ENCODE peak calls at places on chromosomes 3 and 15, in five cellular contexts. One of them, this sample, is unnamed.
A peak's percentile ranks its signal among the peaks of the same experiment; 100 is the strongest.

GRCh38 chr3:72187131-72187530 is 402.2 kb upstream of the PROK2 start:
- DNase-seq in EH: no peak
- DNase-seq in esophagus squamous epithelium: no peak
- DNase-seq in left colon: no peak
- DNase-seq in cardiac septum: no peak
- DNase-seq in this sample: no peak

GRCh38 chr3:102471001-102471400 is 36.2 kb downstream of the ZPLD1 start:
- DNase-seq in esophagus squamous epithelium: no peak
- DNase-seq in EH: no peak
- DNase-seq in left colon: no peak
- DNase-seq in cardiac septum: no peak
- DNase-seq in this sample: no peak

GRCh38 chr3:42961633-42962032 is 17.5 kb upstream of the GASK1A start:
- DNase-seq in left colon: peak; percentile 34
- DNase-seq in esophagus squamous epithelium: no peak
- DNase-seq in cardiac septum: no peak
- DNase-seq in EH: peak; percentile 62
- DNase-seq in this sample: peak; percentile 71

GRCh38 chr15:75955720-75956119 is 52.0 kb downstream of the FBXO22 start:
- DNase-seq in left colon: no peak
- DNase-seq in EH: no peak
- DNase-seq in cardiac septum: no peak
- DNase-seq in esophagus squamous epithelium: no peak
- DNase-seq in this sample: no peak

GRCh38 chr15:79896131-79896633 is 632 bp downstream of the MTHFS start:
- DNase-seq in cardiac septum: no peak
- DNase-seq in EH: peak; percentile 19
- DNase-seq in esophagus squamous epithelium: no peak
- DNase-seq in left colon: no peak
- DNase-seq in this sample: no peak

GRCh38 chr3:4752201-4753072 is 226.8 kb upstream of the BHLHE40 start:
- DNase-seq in cardiac septum: peak; percentile 67
- DNase-seq in EH: peak; percentile 54
- DNase-seq in left colon: peak; percentile 62
- DNase-seq in esophagus squamous epithelium: no peak
- DNase-seq in this sample: no peak

GRCh38 chr15:98420837-98421236 is 227.5 kb upstream of the IGF1R start:
- DNase-seq in cardiac septum: no peak
- DNase-seq in esophagus squamous epithelium: no peak
- DNase-seq in left colon: no peak
- DNase-seq in EH: no peak
- DNase-seq in this sample: no peak

GRCh38 chr3:104359546-104359945 is 1007.2 kb upstream of the ALCAM start:
- DNase-seq in cardiac septum: no peak
- DNase-seq in esophagus squamous epithelium: no peak
- DNase-seq in left colon: no peak
- DNase-seq in EH: peak; percentile 95
- DNase-seq in this sample: no peak